ENCODE peak calls at places on chromosomes 6 and 20, in seven cellular contexts. Y, Q, A, D, L, K and G are unnamed samples. For H3K4me1, the result is how much of the 10 kb centered on the place peaks cover.

GRCh38 chr6:137432054-137432545 is 62.1 kb downstream of the OLIG3 start:
- ATAC-seq in Y (no peak), Q (no peak), A (no peak), D (no peak), L (no peak), K (no peak), G (no peak)

GRCh38 chr6:90193359-90193758 is 103.3 kb downstream of the BACH2 start:
- ATAC-seq in Y (no peak), Q (no peak), A (no peak), D (no peak), L (no peak), K (no peak), G (no peak)

GRCh38 chr6:107894821-107895396 is 63.1 kb downstream of the SEC63 start:
- ATAC-seq in Y (no peak), Q (no peak), A (no peak), D (no peak), L (no peak), K (no peak), G (no peak)

GRCh38 chr6:122712864-122713612 is 66.5 kb upstream of the FABP7 start:
- ATAC-seq in Y (no peak), Q (no peak), A (no peak), D (peak), L (peak), K (no peak), G (no peak)

GRCh38 chr6:15322781-15323536 is 77.1 kb downstream of the JARID2 start:
- ATAC-seq in Y (no peak), Q (no peak), A (peak), D (no peak), L (peak), K (no peak), G (no peak)

GRCh38 chr6:2734517-2735076 is 16.1 kb downstream of the MYLK4 start:
- ATAC-seq in Y (no peak), Q (no peak), A (peak), D (no peak), L (no peak), K (no peak), G (no peak)

GRCh38 chr6:150940951-150941350 is 75.4 kb downstream of the MTHFD1L start:
- ATAC-seq in Y (no peak), Q (peak), A (no peak), D (no peak), L (peak), K (no peak), G (no peak)

GRCh38 chr20:54199721-54200176 is 8.1 kb upstream of the PFDN4 start:
- ATAC-seq in Y (no peak), Q (peak), A (peak), D (peak), L (peak), K (peak), G (peak)

GRCh38 chr6:89079611-89080213 is 839 bp upstream of the PNRC1 start:
- ATAC-seq in Y (no peak), Q (no peak), A (no peak), D (no peak), L (peak), K (no peak), G (no peak)

GRCh38 chr6:87092435-87092834 is 2.5 kb downstream of the CGA start:
- ATAC-seq in Y (no peak), Q (no peak), A (no peak), D (no peak), L (no peak), K (no peak), G (no peak)

GRCh38 chr20:24027229-24027628 is 38.6 kb upstream of the GGTLC1 start:
- ATAC-seq in Y (no peak), Q (peak), A (peak), D (no peak), L (no peak), K (no peak), G (peak)

GRCh38 chr6:159608961-159609673 is 83.9 kb downstream of the SOD2 start:
- ATAC-seq in Y (peak), Q (peak), A (no peak), D (peak), L (peak), K (no peak), G (no peak)

GRCh38 chr20:44437497-44437896 is 38.2 kb upstream of the TTPAL start:
- ATAC-seq in Y (no peak), Q (no peak), A (no peak), D (no peak), L (no peak), K (no peak), G (no peak)

GRCh38 chr6:157747395-157747794 is 75.7 kb upstream of the SNX9 start:
- ATAC-seq in Y (no peak), Q (no peak), A (no peak), D (peak), L (no peak), K (peak), G (no peak)

GRCh38 chr6:35295521-35296315 is 1.9 kb upstream of the DEF6 start:
- ATAC-seq in Y (no peak), Q (no peak), A (no peak), D (no peak), L (no peak), K (no peak), G (no peak)

GRCh38 chr6:132445201-132445951 is 44.1 kb upstream of the MOXD1 start:
- ATAC-seq in Y (no peak), Q (no peak), A (no peak), D (no peak), L (peak), K (no peak), G (no peak)

GRCh38 chr6:96812077-96812703 is 25.1 kb downstream of the GPR63 start:
- ATAC-seq in Y (no peak), Q (no peak), A (no peak), D (no peak), L (peak), K (no peak), G (no peak)

GRCh38 chr20:41204304-41205265 is 67.2 kb downstream of the PLCG1 start:
- ATAC-seq in Y (no peak), Q (peak), A (no peak), D (no peak), L (no peak), K (no peak), G (no peak)

GRCh38 chr20:10521068-10521834 is 86.1 kb downstream of the SLX4IP start:
- ATAC-seq in Y (peak), Q (no peak), A (no peak), D (no peak), L (peak), K (no peak), G (no peak)

GRCh38 chr6:52984247-52984646 is 10.8 kb downstream of the GSTA4 start:
- ATAC-seq in Y (no peak), Q (no peak), A (no peak), D (no peak), L (no peak), K (no peak), G (no peak)

GRCh38 chr6:149190228-149190831 is 127.2 kb upstream of the TAB2 start:
- ATAC-seq in Y (peak), Q (no peak), A (no peak), D (peak), L (no peak), K (no peak), G (no peak)

GRCh38 chr6:147507162-147508072 is 1.1 kb upstream of the SAMD5 start:
- ATAC-seq in Y (peak), Q (peak), A (peak), D (peak), L (peak), K (peak), G (no peak)

GRCh38 chr6:30060982-30061765 is at the start of gene POLR1H:
- ATAC-seq in Y (peak), Q (peak), A (peak), D (peak), L (peak), K (peak), G (peak)

GRCh38 chr20:57087102-57087501 is 179.3 kb downstream of the BMP7 start:
- ATAC-seq in Y (no peak), Q (no peak), A (no peak), D (no peak), L (no peak), K (no peak), G (no peak)

GRCh38 chr6:85443720-85444119 is 6.2 kb upstream of the NT5E start:
- ATAC-seq in Y (no peak), Q (no peak), A (no peak), D (no peak), L (no peak), K (no peak), G (no peak)

GRCh38 chr6:154613137-154613676 is 102.7 kb upstream of the CNKSR3 start:
- ATAC-seq in Y (no peak), Q (no peak), A (peak), D (peak), L (peak), K (peak), G (no peak)

GRCh38 chr6:30615958-30616810 is 859 bp downstream of the PPP1R10 start:
- ATAC-seq in Y (no peak), Q (no peak), A (no peak), D (peak), L (no peak), K (no peak), G (no peak)

DNA sequence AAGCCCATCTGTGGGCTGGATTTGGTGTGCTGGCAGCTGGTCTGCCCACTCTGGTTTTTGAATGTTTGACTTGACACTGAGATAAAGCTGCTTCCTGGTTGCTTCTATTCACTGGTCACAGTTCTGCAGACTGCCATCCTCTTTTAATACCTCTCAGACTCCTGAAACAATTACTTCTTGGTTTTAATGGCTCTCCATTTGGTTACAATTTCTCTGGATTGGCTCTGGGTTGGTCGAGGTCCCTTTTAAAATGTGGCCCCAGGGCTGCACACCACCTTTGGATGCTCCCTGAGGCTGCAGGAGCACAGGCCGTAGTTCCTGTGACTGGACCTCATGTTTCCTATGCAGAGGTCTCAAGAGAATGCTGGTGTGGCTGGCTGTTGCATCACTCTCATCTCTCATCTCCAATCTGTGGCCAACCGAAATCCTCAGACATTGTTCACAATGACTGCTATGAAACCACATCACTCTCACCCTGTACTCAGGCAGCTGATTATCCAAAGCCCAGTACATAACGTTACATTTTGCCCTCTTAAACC is 98.5 kb downstream of the INSM1 start:
- ATAC-seq in Y (no peak), Q (peak), A (peak), D (peak), L (peak), K (no peak), G (no peak)
- TF ChIP-seq POLR2A in Y (no peak), Q (no peak), A (no peak), D (no peak), L (no peak), K (no peak), G (no peak)

GRCh38 chr20:37417857-37418501 is 72.0 kb downstream of the SRC start:
- ATAC-seq in Y (no peak), Q (no peak), A (no peak), D (no peak), L (peak), K (no peak), G (no peak)
- TF ChIP-seq CTCF in Y (peak), Q (no peak), A (no peak), D (no peak), L (no peak), K (no peak), G (no peak)

DNA sequence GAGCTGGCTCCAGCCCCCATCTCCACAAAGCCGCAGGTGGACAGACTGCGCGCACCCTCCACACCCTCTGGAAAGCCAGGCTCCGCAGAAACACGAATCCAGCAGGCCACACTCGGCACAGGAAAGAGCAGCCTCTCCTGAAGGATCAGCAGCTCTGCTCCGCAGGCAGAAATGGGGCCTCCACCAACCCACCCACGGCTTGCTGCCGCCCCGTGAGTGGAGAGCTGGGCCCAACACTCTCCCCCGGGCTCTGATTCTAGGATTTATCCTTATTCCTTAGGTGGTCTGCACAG is 39.2 kb downstream of the TAF4 start:
- ATAC-seq in Y (no peak), Q (no peak), A (no peak), D (no peak), L (no peak), K (no peak), G (no peak)
- H3K4me1 ChIP-seq in Y (half or more), Q (half or more), A (under half), D (under half), L (under half), K (under half), G (under half)

GRCh38 chr6:168848797-168849196 is 404.8 kb downstream of the THBS2 start:
- ATAC-seq in Y (no peak), Q (no peak), A (no peak), D (no peak), L (no peak), K (no peak), G (no peak)
- TF ChIP-seq POLR2A in Y (no peak), Q (no peak), A (no peak), D (no peak), L (no peak), K (no peak), G (no peak)

DNA sequence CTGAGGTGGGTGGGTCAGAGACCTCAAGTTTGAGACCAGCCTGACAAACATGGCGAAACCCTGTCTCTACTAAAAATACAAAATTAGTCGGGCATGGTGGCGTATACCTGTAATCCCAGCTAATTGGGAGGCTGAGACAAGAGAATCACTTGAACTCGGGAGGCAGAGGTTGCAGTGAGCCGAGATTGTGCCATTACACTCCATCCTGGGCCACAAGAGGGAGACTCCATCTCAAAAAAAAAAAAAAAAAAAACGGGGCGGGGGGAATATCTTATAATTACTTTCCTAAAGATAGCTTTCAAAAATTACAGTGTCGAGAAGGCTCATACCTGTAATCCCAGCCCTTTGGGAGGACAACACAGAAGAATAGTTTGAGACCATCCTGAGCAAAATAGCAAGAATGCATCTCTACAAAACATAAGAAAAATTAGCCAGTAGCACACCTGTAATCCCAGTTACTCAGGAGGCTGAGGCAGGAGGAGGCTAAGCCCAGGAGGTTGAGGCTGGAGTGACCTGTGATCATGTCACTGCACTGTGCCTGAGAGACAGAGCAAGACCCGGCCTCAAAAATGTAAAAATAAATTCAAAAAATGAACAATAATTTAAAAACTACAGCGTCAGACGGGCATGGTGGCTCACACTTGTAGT is 25.8 kb downstream of the CBFA2T2 start:
- ATAC-seq in Y (no peak), Q (no peak), A (no peak), D (peak), L (no peak), K (no peak), G (no peak)
- TF ChIP-seq CTCF in Y (peak), Q (no peak), A (no peak), D (peak), L (peak), K (no peak), G (no peak)

DNA sequence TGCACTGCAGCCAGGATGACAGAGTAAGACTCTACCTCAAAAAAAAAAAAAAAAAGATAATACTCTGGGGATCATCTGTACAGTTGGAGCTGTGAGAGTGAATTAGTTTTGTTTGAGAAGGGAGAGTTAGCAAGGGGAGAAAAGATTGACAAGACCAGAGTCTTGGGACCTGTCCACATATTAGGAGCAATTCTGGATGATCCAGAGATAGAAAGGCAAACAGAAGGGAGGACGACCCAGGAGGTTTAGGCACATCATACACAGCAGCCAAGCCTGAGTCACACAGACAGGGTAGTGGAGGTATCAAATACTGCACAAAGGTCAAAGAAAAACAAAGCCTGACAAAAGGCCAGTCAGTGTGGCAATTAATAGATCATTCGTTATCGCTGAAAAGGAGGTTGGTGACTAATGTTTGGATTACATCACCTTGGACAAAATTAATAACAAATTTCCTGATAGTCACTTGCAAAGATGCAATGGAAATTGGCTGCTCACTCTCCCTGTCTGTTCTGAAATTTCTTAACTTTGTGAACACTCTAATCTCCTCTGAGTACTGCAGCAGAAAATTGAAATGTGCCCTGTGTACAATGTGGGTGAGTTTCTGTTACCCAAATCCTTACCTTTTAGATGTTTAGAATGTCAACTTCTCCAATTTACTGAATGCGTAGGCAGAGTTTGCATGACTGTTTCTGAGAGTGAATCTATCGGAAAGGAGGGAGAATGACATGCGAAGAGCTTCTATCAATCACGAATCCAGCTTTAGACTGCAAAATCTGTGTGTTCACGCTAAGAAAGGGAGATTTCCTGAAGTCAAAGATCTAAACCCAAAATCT is 105.4 kb downstream of the TSHZ2 start:
- ATAC-seq in Y (peak), Q (peak), A (peak), D (no peak), L (no peak), K (peak), G (peak)
- H3K4me1 ChIP-seq in Y (half or more), Q (half or more), A (under half), D (under half), L (under half), K (under half), G (under half)

GRCh38 chr20:49631856-49632418 is 64.0 kb upstream of the PTGIS start:
- ATAC-seq in Y (peak), Q (no peak), A (no peak), D (peak), L (no peak), K (no peak), G (no peak)
- TF ChIP-seq POLR2A in Y (no peak), Q (no peak), A (no peak), D (peak), L (no peak), K (no peak), G (no peak)

DNA sequence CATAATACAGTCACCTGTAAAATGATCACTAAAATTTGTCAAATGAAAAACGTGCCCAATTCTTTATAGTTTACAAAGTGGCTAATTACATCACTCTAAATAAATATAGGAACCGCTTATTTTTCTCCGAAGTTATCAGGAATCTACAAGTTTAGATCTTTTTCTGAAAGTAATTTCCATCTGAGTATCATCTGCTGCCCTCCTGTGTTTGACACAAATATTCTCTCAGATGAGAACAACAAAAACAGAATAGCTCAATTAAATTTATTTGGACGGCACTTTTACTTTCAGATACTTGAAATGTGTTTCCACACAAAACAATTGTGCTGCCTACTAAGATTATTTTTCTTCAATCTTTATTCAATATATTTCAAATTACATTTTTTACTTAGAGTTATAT is 5.0 kb downstream of the SF3B5 start:
- ATAC-seq in Y (no peak), Q (no peak), A (no peak), D (no peak), L (no peak), K (no peak), G (no peak)
- TF ChIP-seq CTCF in Y (no peak), Q (peak), A (no peak), D (peak), L (no peak), K (no peak), G (no peak)

DNA sequence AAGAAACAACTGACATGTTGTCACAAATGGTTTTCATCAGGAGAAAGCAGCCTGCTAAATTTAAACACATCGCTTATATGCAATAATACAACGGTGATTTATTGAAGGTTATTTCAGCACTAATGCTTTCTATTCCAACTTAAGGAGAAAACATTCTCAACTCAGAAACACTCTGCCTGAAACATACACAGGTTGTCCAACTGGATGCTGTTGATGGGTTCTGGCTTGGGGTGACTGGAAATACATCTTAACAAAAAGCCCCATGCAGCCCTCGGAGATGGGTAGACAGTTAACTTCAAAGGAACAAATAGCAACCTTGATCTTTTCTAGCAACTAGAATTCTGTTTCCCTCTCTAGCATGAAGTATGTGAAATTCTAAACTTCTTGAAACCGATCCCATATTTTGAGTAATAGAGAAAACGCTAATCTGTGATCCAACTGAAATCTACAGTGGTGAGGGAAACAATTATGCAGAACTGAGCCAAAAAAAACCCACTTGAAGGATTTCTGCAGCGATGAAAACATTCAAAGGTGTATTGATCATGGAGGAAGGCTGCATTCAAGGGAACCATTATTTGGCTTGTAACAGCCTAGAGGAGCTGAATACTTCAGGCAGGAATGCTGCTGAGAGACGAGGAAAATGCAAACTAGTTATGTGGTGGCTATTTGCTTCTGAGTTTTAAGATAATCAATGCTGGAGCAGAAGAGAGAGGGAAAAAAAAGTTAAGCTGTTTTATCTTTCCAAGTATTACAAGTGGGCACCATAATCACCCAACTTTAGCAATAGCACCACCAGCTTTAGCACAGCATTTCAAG is 6.9 kb downstream of the ZMYND8 start:
- ATAC-seq in Y (no peak), Q (no peak), A (no peak), D (no peak), L (peak), K (no peak), G (no peak)
- H3K4me1 ChIP-seq in Y (half or more), Q (half or more), A (half or more), D (under half), L (under half), K (half or more), G (under half)